ENCODE peak calls at places on chromosomes 4 and X, in seven cellular contexts. One of them, this sample, is unnamed.

GRCh38 chr4:167274346-167274745 is 40.1 kb upstream of the SPOCK3 start:
- DNase-seq in uterus: no peak
- DNase-seq in T-helper 1 cell: no peak
- DNase-seq in mesenchymal stem cell: peak; percentile 23
- DNase-seq in anterior cingulate cortex: no peak
- DNase-seq in AG09319: no peak
- DNase-seq in fibroblast of the aortic adventitia: peak; percentile 41
- DNase-seq in this sample: no peak

GRCh38 chr4:75555294-75556164 is at the start of gene ODAPH:
- DNase-seq in mesenchymal stem cell: peak; percentile 59
- DNase-seq in T-helper 1 cell: no peak
- DNase-seq in fibroblast of the aortic adventitia: no peak
- DNase-seq in anterior cingulate cortex: no peak
- DNase-seq in uterus: no peak
- DNase-seq in AG09319: no peak
- DNase-seq in this sample: peak; percentile 57

GRCh38 chr4:4225915-4226605 is 669 bp downstream of the OTOP1 start:
- DNase-seq in mesenchymal stem cell: peak; percentile 7
- DNase-seq in T-helper 1 cell: no peak
- DNase-seq in uterus: no peak
- DNase-seq in anterior cingulate cortex: no peak
- DNase-seq in fibroblast of the aortic adventitia: no peak
- DNase-seq in AG09319: no peak
- DNase-seq in this sample: no peak

GRCh38 chrX:40945366-40945713 is 139.9 kb upstream of the USP9X start:
- DNase-seq in anterior cingulate cortex: no peak
- DNase-seq in mesenchymal stem cell: peak; percentile 75
- DNase-seq in uterus: peak; percentile 62
- DNase-seq in AG09319: no peak
- DNase-seq in fibroblast of the aortic adventitia: peak; percentile 83
- DNase-seq in T-helper 1 cell: no peak
- DNase-seq in this sample: peak; percentile 82

GRCh38 chrX:40468033-40468979 is 112.5 kb upstream of the ATP6AP2 start:
- DNase-seq in AG09319: no peak
- DNase-seq in T-helper 1 cell: no peak
- DNase-seq in uterus: peak; percentile 26
- DNase-seq in anterior cingulate cortex: peak; percentile 15
- DNase-seq in mesenchymal stem cell: peak; percentile 38
- DNase-seq in fibroblast of the aortic adventitia: peak; percentile 47
- DNase-seq in this sample: peak; percentile 69

GRCh38 chr4:153781717-153782416 is 7.0 kb downstream of the SFRP2 start:
- DNase-seq in uterus: no peak
- DNase-seq in AG09319: peak; percentile 81
- DNase-seq in fibroblast of the aortic adventitia: peak; percentile 91
- DNase-seq in mesenchymal stem cell: no peak
- DNase-seq in anterior cingulate cortex: no peak
- DNase-seq in T-helper 1 cell: no peak
- DNase-seq in this sample: peak; percentile 80

GRCh38 chr4:150302553-150302952 is 224.3 kb downstream of the DCLK2 start:
- DNase-seq in mesenchymal stem cell: peak; percentile 96
- DNase-seq in AG09319: peak; percentile 91
- DNase-seq in fibroblast of the aortic adventitia: peak; percentile 99
- DNase-seq in T-helper 1 cell: no peak
- DNase-seq in anterior cingulate cortex: no peak
- DNase-seq in uterus: no peak
- DNase-seq in this sample: peak; percentile 96

GRCh38 chrX:7163146-7163677 is 15.3 kb upstream of the PUDP start:
- DNase-seq in uterus: no peak
- DNase-seq in mesenchymal stem cell: no peak
- DNase-seq in fibroblast of the aortic adventitia: no peak
- DNase-seq in anterior cingulate cortex: no peak
- DNase-seq in T-helper 1 cell: no peak
- DNase-seq in AG09319: no peak
- DNase-seq in this sample: no peak

GRCh38 chrX:81215685-81216084 is 13.8 kb downstream of the SH3BGRL start:
- DNase-seq in anterior cingulate cortex: no peak
- DNase-seq in mesenchymal stem cell: no peak
- DNase-seq in AG09319: no peak
- DNase-seq in fibroblast of the aortic adventitia: no peak
- DNase-seq in uterus: no peak
- DNase-seq in T-helper 1 cell: no peak
- DNase-seq in this sample: no peak

GRCh38 chr4:163748474-163748873 is 254.0 kb downstream of the TMA16 start:
- DNase-seq in mesenchymal stem cell: peak; percentile 2
- DNase-seq in T-helper 1 cell: no peak
- DNase-seq in anterior cingulate cortex: no peak
- DNase-seq in AG09319: no peak
- DNase-seq in uterus: no peak
- DNase-seq in fibroblast of the aortic adventitia: no peak
- DNase-seq in this sample: peak; percentile 22

GRCh38 chr4:60822986-60823385 is 377.1 kb upstream of the ADGRL3 start:
- DNase-seq in anterior cingulate cortex: no peak
- DNase-seq in T-helper 1 cell: no peak
- DNase-seq in mesenchymal stem cell: no peak
- DNase-seq in uterus: no peak
- DNase-seq in fibroblast of the aortic adventitia: no peak
- DNase-seq in AG09319: no peak
- DNase-seq in this sample: no peak

GRCh38 chr4:140856692-140857091 is 100.5 kb upstream of the TBC1D9 start:
- DNase-seq in uterus: peak; percentile 58
- DNase-seq in T-helper 1 cell: no peak
- DNase-seq in mesenchymal stem cell: peak; percentile 36
- DNase-seq in anterior cingulate cortex: no peak
- DNase-seq in AG09319: peak; percentile 23
- DNase-seq in fibroblast of the aortic adventitia: peak; percentile 64
- DNase-seq in this sample: peak; percentile 65

GRCh38 chr4:46274717-46275116 is 115.2 kb downstream of the GABRA2 start:
- DNase-seq in T-helper 1 cell: no peak
- DNase-seq in AG09319: no peak
- DNase-seq in uterus: no peak
- DNase-seq in mesenchymal stem cell: no peak
- DNase-seq in anterior cingulate cortex: no peak
- DNase-seq in fibroblast of the aortic adventitia: no peak
- DNase-seq in this sample: no peak

GRCh38 chrX:39967348-39967747 is 130.4 kb downstream of the BCOR start:
- DNase-seq in T-helper 1 cell: no peak
- DNase-seq in mesenchymal stem cell: no peak
- DNase-seq in fibroblast of the aortic adventitia: no peak
- DNase-seq in uterus: no peak
- DNase-seq in anterior cingulate cortex: no peak
- DNase-seq in AG09319: no peak
- DNase-seq in this sample: no peak

GRCh38 chr4:32472918-32473317 is 1752.7 kb downstream of the PCDH7 start:
- DNase-seq in anterior cingulate cortex: no peak
- DNase-seq in T-helper 1 cell: no peak
- DNase-seq in mesenchymal stem cell: no peak
- DNase-seq in fibroblast of the aortic adventitia: no peak
- DNase-seq in uterus: no peak
- DNase-seq in AG09319: no peak
- DNase-seq in this sample: no peak

GRCh38 chr4:145061325-145061920 is 36.6 kb downstream of the ANAPC10 start:
- DNase-seq in fibroblast of the aortic adventitia: peak; percentile 85
- DNase-seq in mesenchymal stem cell: peak; percentile 70
- DNase-seq in uterus: no peak
- DNase-seq in anterior cingulate cortex: no peak
- DNase-seq in AG09319: peak; percentile 24
- DNase-seq in T-helper 1 cell: no peak
- DNase-seq in this sample: peak; percentile 39

GRCh38 chrX:123201720-123202119 is 17.6 kb downstream of the GRIA3 start:
- DNase-seq in fibroblast of the aortic adventitia: no peak
- DNase-seq in uterus: no peak
- DNase-seq in mesenchymal stem cell: no peak
- DNase-seq in T-helper 1 cell: no peak
- DNase-seq in AG09319: no peak
- DNase-seq in anterior cingulate cortex: no peak
- DNase-seq in this sample: no peak

GRCh38 chrX:86369847-86370630 is 221.8 kb downstream of the DACH2 start:
- DNase-seq in mesenchymal stem cell: no peak
- DNase-seq in T-helper 1 cell: no peak
- DNase-seq in uterus: no peak
- DNase-seq in anterior cingulate cortex: no peak
- DNase-seq in fibroblast of the aortic adventitia: no peak
- DNase-seq in AG09319: no peak
- DNase-seq in this sample: no peak

GRCh38 chr4:87608229-87608628 is at the start of gene DSPP:
- DNase-seq in AG09319: no peak
- DNase-seq in anterior cingulate cortex: no peak
- DNase-seq in uterus: no peak
- DNase-seq in mesenchymal stem cell: no peak
- DNase-seq in fibroblast of the aortic adventitia: no peak
- DNase-seq in T-helper 1 cell: no peak
- DNase-seq in this sample: no peak

GRCh38 chrX:31209005-31209612 is 137.3 kb upstream of the FTHL17 start:
- DNase-seq in mesenchymal stem cell: peak; percentile 68
- DNase-seq in anterior cingulate cortex: no peak
- DNase-seq in T-helper 1 cell: no peak
- DNase-seq in uterus: no peak
- DNase-seq in AG09319: no peak
- DNase-seq in fibroblast of the aortic adventitia: no peak
- DNase-seq in this sample: no peak

GRCh38 chrX:18596096-18596495 is 75.8 kb downstream of the RS1 start:
- DNase-seq in anterior cingulate cortex: no peak
- DNase-seq in T-helper 1 cell: no peak
- DNase-seq in AG09319: no peak
- DNase-seq in uterus: no peak
- DNase-seq in mesenchymal stem cell: no peak
- DNase-seq in fibroblast of the aortic adventitia: no peak
- DNase-seq in this sample: no peak

GRCh38 chr4:167614866-167615265 is 380.6 kb upstream of the SPOCK3 start:
- DNase-seq in AG09319: no peak
- DNase-seq in mesenchymal stem cell: no peak
- DNase-seq in fibroblast of the aortic adventitia: peak; percentile 67
- DNase-seq in uterus: no peak
- DNase-seq in anterior cingulate cortex: no peak
- DNase-seq in T-helper 1 cell: no peak
- DNase-seq in this sample: peak; percentile 31

GRCh38 chr4:44118971-44119680 is 329.5 kb downstream of the KCTD8 start:
- DNase-seq in T-helper 1 cell: no peak
- DNase-seq in uterus: no peak
- DNase-seq in AG09319: no peak
- DNase-seq in mesenchymal stem cell: no peak
- DNase-seq in anterior cingulate cortex: no peak
- DNase-seq in fibroblast of the aortic adventitia: no peak
- DNase-seq in this sample: no peak

GRCh38 chrX:53685711-53686110 is 808 bp downstream of the HUWE1 start:
- DNase-seq in mesenchymal stem cell: no peak
- DNase-seq in T-helper 1 cell: no peak
- DNase-seq in AG09319: no peak
- DNase-seq in anterior cingulate cortex: no peak
- DNase-seq in fibroblast of the aortic adventitia: no peak
- DNase-seq in uterus: no peak
- DNase-seq in this sample: no peak

GRCh38 chrX:109537324-109537665 is 651 bp downstream of the NXT2 start:
- DNase-seq in fibroblast of the aortic adventitia: peak; percentile 83
- DNase-seq in AG09319: peak; percentile 23
- DNase-seq in anterior cingulate cortex: peak; percentile 5
- DNase-seq in T-helper 1 cell: no peak
- DNase-seq in uterus: peak; percentile 51
- DNase-seq in mesenchymal stem cell: peak; percentile 95
- DNase-seq in this sample: peak; percentile 29

GRCh38 chr4:4289055-4289454 is 899 bp downstream of the LYAR start:
- DNase-seq in uterus: no peak
- DNase-seq in T-helper 1 cell: no peak
- DNase-seq in fibroblast of the aortic adventitia: no peak
- DNase-seq in anterior cingulate cortex: no peak
- DNase-seq in AG09319: no peak
- DNase-seq in mesenchymal stem cell: no peak
- DNase-seq in this sample: no peak

GRCh38 chrX:111568356-111568755 is 56.9 kb downstream of the SERTM2 start:
- DNase-seq in AG09319: no peak
- DNase-seq in T-helper 1 cell: no peak
- DNase-seq in uterus: peak; percentile 11
- DNase-seq in mesenchymal stem cell: peak; percentile 32
- DNase-seq in fibroblast of the aortic adventitia: peak; percentile 1
- DNase-seq in anterior cingulate cortex: no peak
- DNase-seq in this sample: peak; percentile 43

GRCh38 chr4:76784237-76784636 is 113.7 kb downstream of the SOWAHB start:
- DNase-seq in anterior cingulate cortex: no peak
- DNase-seq in AG09319: no peak
- DNase-seq in mesenchymal stem cell: no peak
- DNase-seq in T-helper 1 cell: no peak
- DNase-seq in fibroblast of the aortic adventitia: no peak
- DNase-seq in uterus: no peak
- DNase-seq in this sample: no peak

GRCh38 chrX:20487227-20487626 is 220.5 kb upstream of the RPS6KA3 start:
- DNase-seq in fibroblast of the aortic adventitia: peak; percentile 40
- DNase-seq in T-helper 1 cell: no peak
- DNase-seq in uterus: no peak
- DNase-seq in AG09319: no peak
- DNase-seq in mesenchymal stem cell: peak; percentile 32
- DNase-seq in anterior cingulate cortex: no peak
- DNase-seq in this sample: no peak

GRCh38 chr4:7417639-7418038 is 17.1 kb downstream of the PSAPL1 start:
- DNase-seq in AG09319: no peak
- DNase-seq in anterior cingulate cortex: no peak
- DNase-seq in mesenchymal stem cell: no peak
- DNase-seq in T-helper 1 cell: no peak
- DNase-seq in uterus: no peak
- DNase-seq in fibroblast of the aortic adventitia: no peak
- DNase-seq in this sample: no peak

GRCh38 chr4:91322961-91323360 is 980.8 kb upstream of the GRID2 start:
- DNase-seq in uterus: no peak
- DNase-seq in fibroblast of the aortic adventitia: no peak
- DNase-seq in AG09319: no peak
- DNase-seq in anterior cingulate cortex: no peak
- DNase-seq in T-helper 1 cell: no peak
- DNase-seq in mesenchymal stem cell: no peak
- DNase-seq in this sample: no peak

GRCh38 chr4:187478292-187479205 is 517.0 kb upstream of the ZFP42 start:
- DNase-seq in uterus: no peak
- DNase-seq in mesenchymal stem cell: peak; percentile 92
- DNase-seq in T-helper 1 cell: no peak
- DNase-seq in AG09319: peak; percentile 75
- DNase-seq in fibroblast of the aortic adventitia: peak; percentile 9
- DNase-seq in anterior cingulate cortex: no peak
- DNase-seq in this sample: peak; percentile 85

GRCh38 chr4:11881364-11881763 is 452.7 kb upstream of the HS3ST1 start:
- DNase-seq in fibroblast of the aortic adventitia: no peak
- DNase-seq in T-helper 1 cell: no peak
- DNase-seq in anterior cingulate cortex: no peak
- DNase-seq in uterus: no peak
- DNase-seq in AG09319: no peak
- DNase-seq in mesenchymal stem cell: no peak
- DNase-seq in this sample: no peak

GRCh38 chrX:9700555-9700954 is 65.1 kb downstream of the GPR143 start:
- DNase-seq in T-helper 1 cell: no peak
- DNase-seq in fibroblast of the aortic adventitia: no peak
- DNase-seq in mesenchymal stem cell: no peak
- DNase-seq in AG09319: no peak
- DNase-seq in anterior cingulate cortex: no peak
- DNase-seq in uterus: no peak
- DNase-seq in this sample: no peak

GRCh38 chrX:20361890-20362262 is 95.2 kb upstream of the RPS6KA3 start:
- DNase-seq in mesenchymal stem cell: peak; percentile 79
- DNase-seq in uterus: no peak
- DNase-seq in T-helper 1 cell: no peak
- DNase-seq in fibroblast of the aortic adventitia: peak; percentile 71
- DNase-seq in AG09319: no peak
- DNase-seq in anterior cingulate cortex: no peak
- DNase-seq in this sample: peak; percentile 59

GRCh38 chr4:164977243-164978164 is at the start of gene TRIM61:
- DNase-seq in T-helper 1 cell: no peak
- DNase-seq in mesenchymal stem cell: peak; percentile 29
- DNase-seq in fibroblast of the aortic adventitia: peak; percentile 43
- DNase-seq in anterior cingulate cortex: no peak
- DNase-seq in uterus: no peak
- DNase-seq in AG09319: no peak
- DNase-seq in this sample: no peak

GRCh38 chr4:10183462-10183861 is 66.9 kb upstream of the WDR1 start:
- DNase-seq in fibroblast of the aortic adventitia: no peak
- DNase-seq in anterior cingulate cortex: no peak
- DNase-seq in mesenchymal stem cell: no peak
- DNase-seq in AG09319: no peak
- DNase-seq in T-helper 1 cell: no peak
- DNase-seq in uterus: no peak
- DNase-seq in this sample: no peak

GRCh38 chr4:39255266-39255665 is 72.9 kb downstream of the WDR19 start:
- DNase-seq in AG09319: no peak
- DNase-seq in T-helper 1 cell: no peak
- DNase-seq in anterior cingulate cortex: no peak
- DNase-seq in fibroblast of the aortic adventitia: peak; percentile 67
- DNase-seq in uterus: no peak
- DNase-seq in mesenchymal stem cell: peak; percentile 25
- DNase-seq in this sample: peak; percentile 40